ENCODE peak calls at places on chromosomes 16 and 17, in seven cellular contexts. M, B, E, Y, P, G and W are unnamed samples.

GRCh38 chr16:23174622-23175021 is 7.9 kb upstream of the SCNN1G start:
- DNase-seq in P (peak), E (no peak), M (peak), G (peak), Y (peak), B (no peak), W (no peak)

GRCh38 chr17:60079401-60079861 is 710 bp upstream of the HEATR6 start:
- DNase-seq in M (peak), P (no peak), Y (peak), B (no peak), E (no peak), G (peak), W (peak)

GRCh38 chr16:11280616-11281522 is at the start of gene PRM1:
- DNase-seq in M (no peak), Y (no peak), B (no peak), G (no peak), P (no peak), E (peak), W (no peak)

GRCh38 chr16:50835358-50836060 is 93.6 kb downstream of the CYLD start:
- DNase-seq in B (no peak), E (no peak), M (no peak), G (no peak), Y (no peak), P (no peak), W (no peak)

GRCh38 chr16:11089504-11090124 is 145.2 kb downstream of the CLEC16A start:
- DNase-seq in G (peak), P (peak), B (no peak), Y (peak), M (no peak), E (no peak), W (no peak)

GRCh38 chr16:8703693-8704092 is 29.3 kb downstream of the ABAT start:
- DNase-seq in E (no peak), M (no peak), G (no peak), P (no peak), B (no peak), Y (no peak), W (no peak)

GRCh38 chr17:58046230-58047094 is 36.8 kb upstream of the DYNLL2 start:
- DNase-seq in Y (peak), M (no peak), E (peak), B (no peak), P (no peak), G (no peak), W (no peak)

GRCh38 chr17:19703776-19704371 is 12.5 kb downstream of the SLC47A2 start:
- DNase-seq in E (peak), Y (no peak), P (no peak), G (no peak), B (no peak), M (no peak), W (no peak)

GRCh38 chr17:49707246-49707607 is 537 bp downstream of the SLC35B1 start:
- DNase-seq in G (peak), Y (peak), P (no peak), B (peak), M (no peak), E (no peak), W (no peak)

GRCh38 chr16:23365602-23366240 is 63.6 kb downstream of the SCNN1B start:
- DNase-seq in P (no peak), B (peak), Y (no peak), E (no peak), M (peak), G (no peak), W (no peak)

GRCh38 chr17:61532818-61533217 is 58.2 kb downstream of the NACA2 start:
- DNase-seq in G (no peak), P (no peak), M (peak), B (no peak), E (no peak), Y (no peak), W (no peak)

GRCh38 chr16:16025214-16025968 is 76.0 kb downstream of the ABCC1 start:
- DNase-seq in E (no peak), M (peak), B (peak), Y (peak), P (peak), G (peak), W (peak)

GRCh38 chr17:61408151-61409041 is 8.8 kb downstream of the TBX2 start:
- DNase-seq in Y (no peak), E (peak), M (no peak), B (no peak), G (no peak), P (peak), W (no peak)

GRCh38 chr16:83899978-83900377 is 1.1 kb downstream of the MLYCD start:
- DNase-seq in P (no peak), E (no peak), M (no peak), B (no peak), Y (no peak), G (no peak), W (no peak)

GRCh38 chr16:78478267-78478821 is 378.9 kb downstream of the WWOX start:
- DNase-seq in E (peak), Y (no peak), G (peak), B (no peak), M (no peak), P (no peak), W (no peak)

GRCh38 chr17:62653831-62654829 is 26.7 kb downstream of the MRC2 start:
- DNase-seq in E (no peak), M (no peak), P (peak), G (peak), Y (peak), B (no peak), W (no peak)

GRCh38 chr16:49638696-49639629 is 216.9 kb downstream of the ZNF423 start:
- DNase-seq in G (peak), Y (no peak), P (peak), E (no peak), M (no peak), B (no peak), W (no peak)

GRCh38 chr17:80453126-80453979 is 23.1 kb downstream of the NPTX1 start:
- DNase-seq in M (peak), B (no peak), G (no peak), P (no peak), E (no peak), Y (peak), W (no peak)

GRCh38 chr16:67426022-67426421 is 4.9 kb upstream of the HSD11B2 start:
- DNase-seq in G (no peak), Y (no peak), M (no peak), P (no peak), B (no peak), E (no peak), W (no peak)

GRCh38 chr16:67426950-67427349 is 4.0 kb upstream of the HSD11B2 start:
- DNase-seq in P (no peak), E (no peak), G (no peak), B (no peak), Y (no peak), M (no peak), W (no peak)

GRCh38 chr16:67423634-67424575 is 7.0 kb upstream of the HSD11B2 start:
- DNase-seq in M (no peak), E (peak), B (no peak), G (no peak), P (no peak), Y (no peak), W (no peak)

GRCh38 chr16:67425581-67425980 is 5.3 kb upstream of the HSD11B2 start:
- DNase-seq in Y (no peak), M (no peak), P (no peak), E (no peak), G (no peak), B (no peak), W (no peak)

GRCh38 chr16:67425046-67425445 is 5.9 kb upstream of the HSD11B2 start:
- DNase-seq in M (no peak), Y (no peak), E (no peak), G (no peak), P (no peak), B (no peak), W (no peak)
- H3K4me2 ChIP-seq in M (no peak), Y (no peak), E (peak), G (no peak), P (no peak), B (peak), W (no peak)

DNA sequence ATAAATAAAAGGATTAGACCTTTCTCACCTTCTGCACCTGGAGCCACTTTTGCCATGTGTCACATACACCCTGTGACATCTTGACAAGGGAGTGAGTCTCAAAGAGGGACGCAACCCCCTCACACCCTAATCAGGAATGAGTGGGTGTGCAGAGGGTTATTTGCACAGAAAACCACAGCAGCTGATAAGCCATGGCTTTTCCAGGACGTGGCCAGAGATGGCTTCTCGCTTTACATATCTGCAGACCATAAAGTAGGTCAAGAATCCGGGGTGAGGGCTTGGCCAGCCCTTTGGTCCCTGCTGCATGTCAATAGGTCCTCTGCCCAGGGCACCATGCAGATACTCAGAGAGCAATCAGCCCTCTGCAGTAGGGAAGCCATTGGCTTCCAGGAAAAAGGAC is 2.4 kb upstream of the CD300LF start:
- DNase-seq in E (no peak), M (peak), G (no peak), P (no peak), Y (no peak), B (no peak), W (no peak)
- H3K4me2 ChIP-seq in E (no peak), M (peak), G (no peak), P (no peak), Y (no peak), B (no peak), W (no peak)

GRCh38 chr16:3246002-3246401 is 10.4 kb downstream of the MEFV start:
- DNase-seq in E (no peak), P (no peak), Y (no peak), G (no peak), B (no peak), M (no peak), W (no peak)

GRCh38 chr16:3249451-3249850 is 7.0 kb downstream of the MEFV start:
- DNase-seq in P (no peak), Y (no peak), G (no peak), B (no peak), E (no peak), M (no peak), W (no peak)

GRCh38 chr16:3246876-3247275 is 9.6 kb downstream of the MEFV start:
- DNase-seq in G (no peak), Y (no peak), B (no peak), E (no peak), P (no peak), M (no peak), W (no peak)

GRCh38 chr16:3248596-3248995 is 7.8 kb downstream of the MEFV start:
- DNase-seq in Y (no peak), E (no peak), M (no peak), B (no peak), G (no peak), P (no peak), W (no peak)

GRCh38 chr16:3249020-3249419 is 7.4 kb downstream of the MEFV start:
- DNase-seq in P (no peak), G (no peak), M (no peak), B (no peak), E (no peak), Y (no peak), W (no peak)
- H3K4me2 ChIP-seq in P (no peak), G (no peak), M (no peak), B (no peak), E (no peak), Y (no peak), W (no peak)

GRCh38 chr16:73058221-73058615 is 10.3 kb upstream of the ZFHX3 start:
- DNase-seq in B (peak), G (peak), P (no peak), M (no peak), E (no peak), Y (peak), W (peak)
- H3K4me2 ChIP-seq in B (peak), G (peak), P (no peak), M (no peak), E (no peak), Y (peak), W (peak)

DNA sequence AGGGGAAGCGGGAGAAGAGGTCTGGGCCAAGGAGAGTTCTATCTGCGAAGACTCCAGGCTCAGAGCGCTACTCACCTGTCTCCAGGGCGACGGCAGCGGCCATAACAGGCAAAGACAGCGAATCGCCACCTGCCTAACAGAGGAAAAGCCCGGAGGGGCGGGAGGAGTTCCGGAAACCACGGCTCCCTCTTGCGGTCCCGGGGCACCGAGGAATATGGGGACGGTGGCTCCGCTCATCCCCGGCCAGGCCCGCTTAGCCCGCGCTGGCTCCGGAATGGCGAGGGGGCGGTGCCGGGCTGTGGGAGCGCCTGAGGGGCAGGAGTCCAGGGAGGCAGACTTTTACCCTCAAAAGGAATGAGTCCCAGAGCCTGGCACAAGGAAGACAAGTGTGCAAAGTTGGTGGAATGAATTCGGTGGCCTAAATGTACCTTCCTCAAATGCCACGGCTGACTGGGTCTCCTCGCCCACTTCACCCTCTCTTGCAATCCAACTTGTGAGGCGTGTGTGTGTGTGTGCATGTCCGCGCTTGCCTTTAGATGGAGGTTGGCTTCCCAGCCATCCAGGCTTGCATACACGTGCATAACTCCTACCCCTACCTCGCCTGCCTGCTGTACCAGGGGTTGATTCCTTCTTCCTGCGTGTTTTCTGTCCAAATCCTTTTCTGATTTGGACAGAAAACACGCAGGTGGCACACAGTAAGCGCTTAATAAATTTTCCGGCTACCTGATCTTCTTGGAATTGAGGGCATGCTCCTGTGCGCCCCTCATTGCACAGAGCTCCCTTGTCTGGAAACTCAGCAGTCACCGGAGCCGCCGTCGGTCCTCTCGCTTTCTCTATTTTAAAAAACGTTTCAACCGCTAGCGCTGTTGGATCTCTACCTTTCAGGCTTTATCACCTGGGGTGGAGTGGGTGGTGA is 3.5 kb downstream of the C17orf100 start:
- DNase-seq in Y (no peak), P (no peak), E (peak), M (no peak), B (no peak), G (peak), W (peak)
- H3K4me2 ChIP-seq in Y (peak), P (no peak), E (peak), M (no peak), B (peak), G (peak), W (peak)

GRCh38 chr17:68495081-68495480 is 17.1 kb upstream of the PRKAR1A start:
- DNase-seq in P (no peak), M (no peak), B (no peak), Y (no peak), G (no peak), E (no peak), W (no peak)

GRCh38 chr17:68489919-68490318 is 22.3 kb upstream of the PRKAR1A start:
- DNase-seq in E (no peak), B (no peak), G (no peak), P (no peak), M (no peak), Y (no peak), W (no peak)

GRCh38 chr17:68491381-68491849 is 20.8 kb upstream of the PRKAR1A start:
- DNase-seq in E (no peak), M (no peak), B (peak), Y (no peak), P (no peak), G (no peak), W (no peak)

DNA sequence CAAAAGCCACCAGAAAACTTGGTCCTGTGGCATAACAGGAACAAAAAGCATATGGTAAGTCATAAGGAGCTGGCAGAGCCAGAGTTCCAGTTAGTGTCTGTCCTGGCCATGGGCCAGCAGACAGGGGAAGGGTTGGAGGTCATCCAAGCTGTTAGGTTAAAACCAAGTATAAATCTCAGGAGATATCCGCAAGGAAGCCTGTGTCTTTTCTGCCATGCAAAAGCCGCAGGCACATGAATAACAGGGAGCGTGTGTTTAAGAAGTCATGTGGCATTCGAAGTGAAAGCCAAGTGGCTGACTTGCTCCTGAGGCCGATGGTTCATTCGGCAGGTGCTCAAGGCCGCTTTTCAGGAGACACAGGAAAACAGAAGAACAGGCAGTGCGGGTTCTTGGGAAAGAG is 20.4 kb upstream of the PRKAR1A start:
- DNase-seq in M (peak), B (no peak), G (no peak), Y (no peak), P (no peak), E (no peak), W (no peak)
- H3K4me2 ChIP-seq in M (peak), B (peak), G (no peak), Y (no peak), P (no peak), E (no peak), W (peak)

GRCh38 chr16:30722916-30723315 is 23.9 kb downstream of the SRCAP start:
- DNase-seq in G (no peak), M (no peak), Y (no peak), P (no peak), E (no peak), B (no peak), W (no peak)

GRCh38 chr16:30723725-30724355 is 24.4 kb upstream of the PHKG2 start:
- DNase-seq in M (no peak), B (no peak), E (no peak), Y (no peak), P (no peak), G (no peak), W (no peak)

GRCh38 chr16:30725465-30725792 is 22.8 kb upstream of the PHKG2 start:
- DNase-seq in M (no peak), B (no peak), E (no peak), P (no peak), G (no peak), Y (no peak), W (no peak)

GRCh38 chr16:30722443-30722842 is 23.5 kb downstream of the SRCAP start:
- DNase-seq in M (no peak), B (no peak), G (no peak), P (no peak), Y (no peak), E (no peak), W (no peak)

DNA sequence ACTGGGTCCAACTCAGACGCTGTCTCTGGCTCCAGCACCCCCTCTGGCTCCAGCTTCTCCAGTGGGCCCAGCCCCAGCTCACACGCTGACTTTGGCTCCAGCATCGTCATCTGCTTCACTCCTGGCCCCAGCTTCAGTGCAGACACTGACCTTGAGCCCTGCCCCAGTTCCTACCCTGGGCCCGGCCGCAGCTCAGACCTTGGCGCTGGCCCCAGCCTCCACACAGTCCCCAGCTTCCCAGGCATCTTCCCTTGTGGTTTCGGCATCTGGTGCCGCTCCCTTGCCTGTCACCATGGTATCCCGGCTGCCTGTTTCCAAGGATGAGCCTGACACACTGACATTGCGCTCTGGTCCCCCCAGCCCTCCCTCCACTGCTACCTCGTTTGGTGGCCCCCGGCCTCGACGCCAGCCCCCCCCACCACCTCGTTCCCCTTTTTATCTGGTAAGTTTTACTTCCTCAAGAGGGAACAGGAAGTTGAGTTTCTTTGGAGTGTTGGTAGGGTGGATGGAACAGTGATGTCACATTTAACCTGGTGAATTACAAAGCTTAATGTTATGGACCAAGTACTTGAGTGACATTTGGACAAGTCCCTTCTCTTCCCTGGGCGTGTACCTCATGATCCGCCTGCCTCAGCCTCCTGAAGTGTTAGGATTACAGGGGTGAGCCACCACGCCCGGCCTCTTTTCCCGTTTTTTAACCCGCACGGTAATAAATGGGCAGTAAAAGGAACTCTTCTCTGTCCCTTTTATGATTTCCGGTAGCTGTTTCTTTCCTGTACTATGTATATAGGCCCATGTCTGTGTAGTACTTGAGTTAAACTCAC is 23.4 kb upstream of the PHKG2 start:
- DNase-seq in Y (no peak), M (no peak), B (no peak), E (no peak), P (no peak), G (no peak), W (no peak)
- H3K4me2 ChIP-seq in Y (no peak), M (no peak), B (no peak), E (no peak), P (no peak), G (no peak), W (no peak)

GRCh38 chr16:52256310-52257078 is 290.4 kb downstream of the TOX3 start:
- DNase-seq in G (no peak), B (no peak), Y (no peak), E (no peak), P (no peak), M (no peak), W (no peak)

GRCh38 chr16:52257534-52257933 is 289.4 kb downstream of the TOX3 start:
- DNase-seq in B (no peak), Y (no peak), M (no peak), G (no peak), P (no peak), E (no peak), W (no peak)

GRCh38 chr16:52251495-52251894 is 295.4 kb downstream of the TOX3 start:
- DNase-seq in B (no peak), G (no peak), P (no peak), E (no peak), M (no peak), Y (peak), W (peak)

GRCh38 chr16:52252680-52253079 is 294.3 kb downstream of the TOX3 start:
- DNase-seq in Y (no peak), M (no peak), E (peak), B (no peak), P (no peak), G (no peak), W (no peak)

GRCh38 chr16:52254753-52255152 is 292.2 kb downstream of the TOX3 start:
- DNase-seq in G (no peak), M (no peak), E (no peak), P (no peak), Y (no peak), B (no peak), W (no peak)
- H3K4me2 ChIP-seq in G (no peak), M (no peak), E (no peak), P (no peak), Y (no peak), B (no peak), W (no peak)